ENCODE peak calls at places on chromosomes 12 and 14, in eight cellular contexts. D, T, X, Q, H, B, V and F are unnamed samples.

GRCh38 chr12:11228268-11228879 is 41.1 kb downstream of the PRB3 start:
- DNase-seq in D (peak; percentile 14), T (peak; percentile 31), X (peak; percentile 12), Q (peak; percentile 67), H (peak; percentile 36), B (peak; percentile 47), V (peak; percentile 31), F (peak; percentile 83)

GRCh38 chr14:61608245-61609142 is 86.8 kb upstream of the HIF1A start:
- DNase-seq in D (no peak), T (peak; percentile 54), X (no peak), Q (no peak), H (no peak), B (peak; percentile 67), V (peak; percentile 74), F (peak; percentile 48)

GRCh38 chr14:52827426-52827825 is 36.0 kb upstream of the GNPNAT1 start:
- DNase-seq in D (no peak), T (no peak), X (no peak), Q (no peak), H (no peak), B (no peak), V (no peak), F (no peak)

GRCh38 chr12:76049575-76050251 is 18.1 kb upstream of the PHLDA1 start:
- DNase-seq in D (no peak), T (no peak), X (no peak), Q (no peak), H (no peak), B (no peak), V (no peak), F (no peak)

GRCh38 chr12:124453419-124454351 is 113.7 kb downstream of the NCOR2 start:
- DNase-seq in D (peak; percentile 94), T (peak; percentile 52), X (peak; percentile 61), Q (peak; percentile 93), H (peak; percentile 80), B (no peak), V (peak; percentile 68), F (peak; percentile 30)

GRCh38 chr14:58643366-58643765 is 5.6 kb downstream of the DACT1 start:
- DNase-seq in D (no peak), T (no peak), X (no peak), Q (no peak), H (no peak), B (no peak), V (no peak), F (no peak)

GRCh38 chr14:38042356-38042755 is 165.3 kb upstream of the SSTR1 start:
- DNase-seq in D (no peak), T (peak; percentile 51), X (no peak), Q (no peak), H (peak; percentile 5), B (no peak), V (peak; percentile 79), F (peak; percentile 57)

GRCh38 chr14:35821546-35822411 is 4.4 kb upstream of the BRMS1L start:
- DNase-seq in D (no peak), T (peak; percentile 55), X (no peak), Q (peak; percentile 35), H (peak; percentile 30), B (no peak), V (peak; percentile 43), F (peak; percentile 64)

GRCh38 chr12:57836442-57837375 is 9.8 kb downstream of the CTDSP2 start:
- DNase-seq in D (peak; percentile 39), T (peak; percentile 70), X (no peak), Q (peak; percentile 81), H (peak; percentile 65), B (no peak), V (peak; percentile 86), F (peak; percentile 92)

GRCh38 chr12:47400251-47400650 is 305.6 kb downstream of the RPAP3 start:
- DNase-seq in D (no peak), T (no peak), X (no peak), Q (no peak), H (no peak), B (no peak), V (peak; percentile 66), F (no peak)

GRCh38 chr12:110533607-110534006 is 31.5 kb downstream of the RAD9B start:
- DNase-seq in D (no peak), T (peak; percentile 45), X (no peak), Q (no peak), H (no peak), B (no peak), V (no peak), F (peak; percentile 71)

GRCh38 chr14:87935081-87935828 is 57.7 kb downstream of the GALC start:
- DNase-seq in D (no peak), T (peak; percentile 8), X (no peak), Q (no peak), H (no peak), B (no peak), V (peak; percentile 57), F (no peak)

GRCh38 chr12:93135286-93136239 is 206.5 kb upstream of the EEA1 start:
- DNase-seq in D (no peak), T (peak; percentile 57), X (no peak), Q (no peak), H (no peak), B (no peak), V (peak; percentile 67), F (peak; percentile 81)

GRCh38 chr14:38291681-38292459 is 36.0 kb upstream of the CLEC14A start:
- DNase-seq in D (no peak), T (no peak), X (no peak), Q (no peak), H (no peak), B (no peak), V (peak; percentile 19), F (peak; percentile 39)

GRCh38 chr12:101671157-101671791 is 26.2 kb upstream of the CHPT1 start:
- DNase-seq in D (peak; percentile 12), T (no peak), X (no peak), Q (peak; percentile 62), H (peak; percentile 43), B (no peak), V (no peak), F (no peak)